ENCODE peak calls at places on chromosomes 16 and 17, in seven cellular contexts. X, L, Q, J, R, F and S are unnamed samples.

GRCh38 chr17:69525920-69526841 is 111.7 kb downstream of the MAP2K6 start:
- DNase-seq in X (peak), L (no peak), Q (no peak), J (peak), R (peak), F (no peak), S (no peak)

GRCh38 chr16:12569061-12569460 is 234.6 kb downstream of the CPPED1 start:
- DNase-seq in X (no peak), L (no peak), Q (no peak), J (no peak), R (no peak), F (no peak), S (no peak)

GRCh38 chr17:27384721-27385120 is 71.5 kb upstream of the KSR1 start:
- DNase-seq in X (no peak), L (no peak), Q (no peak), J (no peak), R (no peak), F (no peak), S (no peak)

GRCh38 chr17:78338860-78339259 is 21.0 kb downstream of the SOCS3 start:
- DNase-seq in X (peak), L (no peak), Q (no peak), J (no peak), R (no peak), F (no peak), S (no peak)

GRCh38 chr17:61579961-61580360 is 11.1 kb downstream of the NACA2 start:
- DNase-seq in X (no peak), L (no peak), Q (no peak), J (no peak), R (peak), F (no peak), S (no peak)

GRCh38 chr17:13070732-13071131 is 52.9 kb upstream of the ELAC2 start:
- DNase-seq in X (no peak), L (no peak), Q (no peak), J (no peak), R (no peak), F (no peak), S (no peak)

GRCh38 chr17:81482673-81483072 is 29.9 kb downstream of the ACTG1 start:
- DNase-seq in X (no peak), L (no peak), Q (no peak), J (no peak), R (peak), F (no peak), S (no peak)

GRCh38 chr17:2814499-2815341 is 18.5 kb downstream of the RAP1GAP2 start:
- DNase-seq in X (no peak), L (peak), Q (peak), J (no peak), R (no peak), F (peak), S (peak)

GRCh38 chr16:30997000-30997886 is 12.2 kb downstream of the HSD3B7 start:
- DNase-seq in X (peak), L (peak), Q (peak), J (peak), R (no peak), F (peak), S (peak)

GRCh38 chr16:9148376-9149015 is 57.1 kb downstream of the HAPSTR1 start:
- DNase-seq in X (no peak), L (no peak), Q (no peak), J (no peak), R (peak), F (no peak), S (no peak)

GRCh38 chr17:44038604-44039007 is 23.8 kb upstream of the TMEM101 start:
- DNase-seq in X (no peak), L (no peak), Q (no peak), J (peak), R (peak), F (no peak), S (no peak)

GRCh38 chr17:41914358-41914766 is 4.4 kb downstream of the ACLY start:
- DNase-seq in X (no peak), L (no peak), Q (no peak), J (no peak), R (no peak), F (no peak), S (no peak)

GRCh38 chr17:43949777-43950176 is 4.0 kb downstream of the PYY start:
- DNase-seq in X (no peak), L (no peak), Q (no peak), J (no peak), R (no peak), F (no peak), S (no peak)

GRCh38 chr17:35871415-35871814 is 2.7 kb upstream of the HEATR9 start:
- DNase-seq in X (no peak), L (no peak), Q (no peak), J (no peak), R (no peak), F (no peak), S (no peak)

GRCh38 chr17:70168979-70169706 is at the start of gene KCNJ2:
- DNase-seq in X (no peak), L (peak), Q (no peak), J (peak), R (peak), F (peak), S (peak)

GRCh38 chr17:38685485-38685884 is 10.7 kb upstream of the EPOP start:
- DNase-seq in X (no peak), L (no peak), Q (no peak), J (no peak), R (no peak), F (no peak), S (no peak)